ENCODE peak calls at places on chromosomes 3 and 15, in nine cellular contexts. One of them, this sample, is unnamed.

GRCh38 chr15:66864871-66865281 is 162.8 kb downstream of the SMAD6 start:
- DNase-seq in HS-27A: no peak
- DNase-seq in Ammon's horn: no peak
- DNase-seq in stimulated activated CD4-positive, alpha-beta T cell treated with anti-CD3 and anti-CD28 coated beads, Interleukin-4, amount 100 ng/mL, for 48 hours: no peak
- DNase-seq in NCI-H748 treated with DMSO at 0.1 percent for 48 hours: no peak
- DNase-seq in 8988T: no peak
- DNase-seq in activated gamma-delta T cell treated with Interleukin-2 at 50 U/mL for 16 hours: no peak
- DNase-seq in germinal center: no peak
- DNase-seq in MM.1S: no peak
- DNase-seq in this sample: no peak

GRCh38 chr15:91857772-91858171 is 4.3 kb downstream of the SLCO3A1 start:
- DNase-seq in stimulated activated CD4-positive, alpha-beta T cell treated with anti-CD3 and anti-CD28 coated beads, Interleukin-4, amount 100 ng/mL, for 48 hours: no peak
- DNase-seq in HS-27A: no peak
- DNase-seq in Ammon's horn: no peak
- DNase-seq in 8988T: no peak
- DNase-seq in activated gamma-delta T cell treated with Interleukin-2 at 50 U/mL for 16 hours: peak; percentile 19
- DNase-seq in MM.1S: peak; percentile 77
- DNase-seq in germinal center: peak; percentile 50
- DNase-seq in NCI-H748 treated with DMSO at 0.1 percent for 48 hours: peak; percentile 24
- DNase-seq in this sample: no peak

GRCh38 chr3:45986303-45986982 is 9.2 kb downstream of the FYCO1 start:
- DNase-seq in 8988T: no peak
- DNase-seq in NCI-H748 treated with DMSO at 0.1 percent for 48 hours: no peak
- DNase-seq in HS-27A: peak; percentile 74
- DNase-seq in MM.1S: no peak
- DNase-seq in activated gamma-delta T cell treated with Interleukin-2 at 50 U/mL for 16 hours: no peak
- DNase-seq in germinal center: no peak
- DNase-seq in Ammon's horn: no peak
- DNase-seq in stimulated activated CD4-positive, alpha-beta T cell treated with anti-CD3 and anti-CD28 coated beads, Interleukin-4, amount 100 ng/mL, for 48 hours: no peak
- DNase-seq in this sample: no peak

GRCh38 chr3:136193273-136194043 is 2.7 kb downstream of the MSL2 start:
- DNase-seq in HS-27A: no peak
- DNase-seq in Ammon's horn: no peak
- DNase-seq in 8988T: no peak
- DNase-seq in MM.1S: peak; percentile 34
- DNase-seq in activated gamma-delta T cell treated with Interleukin-2 at 50 U/mL for 16 hours: no peak
- DNase-seq in stimulated activated CD4-positive, alpha-beta T cell treated with anti-CD3 and anti-CD28 coated beads, Interleukin-4, amount 100 ng/mL, for 48 hours: no peak
- DNase-seq in germinal center: no peak
- DNase-seq in NCI-H748 treated with DMSO at 0.1 percent for 48 hours: no peak
- DNase-seq in this sample: no peak

GRCh38 chr3:112358311-112358780 is 25.4 kb downstream of the CD200 start:
- DNase-seq in Ammon's horn: no peak
- DNase-seq in stimulated activated CD4-positive, alpha-beta T cell treated with anti-CD3 and anti-CD28 coated beads, Interleukin-4, amount 100 ng/mL, for 48 hours: no peak
- DNase-seq in HS-27A: no peak
- DNase-seq in 8988T: no peak
- DNase-seq in MM.1S: no peak
- DNase-seq in germinal center: peak; percentile 4
- DNase-seq in activated gamma-delta T cell treated with Interleukin-2 at 50 U/mL for 16 hours: no peak
- DNase-seq in NCI-H748 treated with DMSO at 0.1 percent for 48 hours: no peak
- DNase-seq in this sample: no peak

GRCh38 chr3:46351646-46352045 is 2.3 kb upstream of the CCR2 start:
- DNase-seq in stimulated activated CD4-positive, alpha-beta T cell treated with anti-CD3 and anti-CD28 coated beads, Interleukin-4, amount 100 ng/mL, for 48 hours: no peak
- DNase-seq in germinal center: no peak
- DNase-seq in 8988T: no peak
- DNase-seq in MM.1S: no peak
- DNase-seq in NCI-H748 treated with DMSO at 0.1 percent for 48 hours: no peak
- DNase-seq in HS-27A: no peak
- DNase-seq in Ammon's horn: no peak
- DNase-seq in activated gamma-delta T cell treated with Interleukin-2 at 50 U/mL for 16 hours: no peak
- DNase-seq in this sample: no peak

GRCh38 chr15:41512512-41513281 is 930 bp downstream of the LTK start:
- DNase-seq in 8988T: no peak
- DNase-seq in HS-27A: no peak
- DNase-seq in Ammon's horn: no peak
- DNase-seq in activated gamma-delta T cell treated with Interleukin-2 at 50 U/mL for 16 hours: peak; percentile 16
- DNase-seq in stimulated activated CD4-positive, alpha-beta T cell treated with anti-CD3 and anti-CD28 coated beads, Interleukin-4, amount 100 ng/mL, for 48 hours: no peak
- DNase-seq in germinal center: peak; percentile 58
- DNase-seq in NCI-H748 treated with DMSO at 0.1 percent for 48 hours: no peak
- DNase-seq in MM.1S: no peak
- DNase-seq in this sample: no peak

GRCh38 chr3:28348286-28348636 is 260 bp upstream of the ZCWPW2 start:
- DNase-seq in stimulated activated CD4-positive, alpha-beta T cell treated with anti-CD3 and anti-CD28 coated beads, Interleukin-4, amount 100 ng/mL, for 48 hours: no peak
- DNase-seq in activated gamma-delta T cell treated with Interleukin-2 at 50 U/mL for 16 hours: no peak
- DNase-seq in germinal center: no peak
- DNase-seq in MM.1S: no peak
- DNase-seq in Ammon's horn: no peak
- DNase-seq in 8988T: no peak
- DNase-seq in NCI-H748 treated with DMSO at 0.1 percent for 48 hours: no peak
- DNase-seq in HS-27A: no peak
- DNase-seq in this sample: peak; percentile 32

GRCh38 chr3:62109534-62109933 is 263.8 kb downstream of the FEZF2 start:
- DNase-seq in Ammon's horn: no peak
- DNase-seq in stimulated activated CD4-positive, alpha-beta T cell treated with anti-CD3 and anti-CD28 coated beads, Interleukin-4, amount 100 ng/mL, for 48 hours: no peak
- DNase-seq in germinal center: no peak
- DNase-seq in NCI-H748 treated with DMSO at 0.1 percent for 48 hours: no peak
- DNase-seq in MM.1S: no peak
- DNase-seq in HS-27A: peak; percentile 82
- DNase-seq in activated gamma-delta T cell treated with Interleukin-2 at 50 U/mL for 16 hours: no peak
- DNase-seq in 8988T: peak; percentile 19
- DNase-seq in this sample: no peak

GRCh38 chr3:116111765-116112164 is 333.5 kb downstream of the LSAMP start:
- DNase-seq in Ammon's horn: no peak
- DNase-seq in NCI-H748 treated with DMSO at 0.1 percent for 48 hours: no peak
- DNase-seq in 8988T: no peak
- DNase-seq in activated gamma-delta T cell treated with Interleukin-2 at 50 U/mL for 16 hours: no peak
- DNase-seq in germinal center: no peak
- DNase-seq in MM.1S: no peak
- DNase-seq in stimulated activated CD4-positive, alpha-beta T cell treated with anti-CD3 and anti-CD28 coated beads, Interleukin-4, amount 100 ng/mL, for 48 hours: no peak
- DNase-seq in HS-27A: no peak
- DNase-seq in this sample: no peak

GRCh38 chr3:45211466-45212094 is 14.5 kb downstream of the TMEM158 start:
- DNase-seq in HS-27A: no peak
- DNase-seq in Ammon's horn: no peak
- DNase-seq in stimulated activated CD4-positive, alpha-beta T cell treated with anti-CD3 and anti-CD28 coated beads, Interleukin-4, amount 100 ng/mL, for 48 hours: no peak
- DNase-seq in 8988T: no peak
- DNase-seq in germinal center: no peak
- DNase-seq in NCI-H748 treated with DMSO at 0.1 percent for 48 hours: no peak
- DNase-seq in activated gamma-delta T cell treated with Interleukin-2 at 50 U/mL for 16 hours: no peak
- DNase-seq in MM.1S: no peak
- DNase-seq in this sample: no peak

GRCh38 chr3:72186485-72186864 is 401.5 kb upstream of the PROK2 start:
- DNase-seq in activated gamma-delta T cell treated with Interleukin-2 at 50 U/mL for 16 hours: no peak
- DNase-seq in Ammon's horn: no peak
- DNase-seq in MM.1S: no peak
- DNase-seq in stimulated activated CD4-positive, alpha-beta T cell treated with anti-CD3 and anti-CD28 coated beads, Interleukin-4, amount 100 ng/mL, for 48 hours: no peak
- DNase-seq in germinal center: no peak
- DNase-seq in HS-27A: no peak
- DNase-seq in NCI-H748 treated with DMSO at 0.1 percent for 48 hours: no peak
- DNase-seq in 8988T: no peak
- DNase-seq in this sample: no peak

GRCh38 chr15:81418891-81419290 is 44.9 kb upstream of the TMC3 start:
- DNase-seq in stimulated activated CD4-positive, alpha-beta T cell treated with anti-CD3 and anti-CD28 coated beads, Interleukin-4, amount 100 ng/mL, for 48 hours: no peak
- DNase-seq in NCI-H748 treated with DMSO at 0.1 percent for 48 hours: no peak
- DNase-seq in germinal center: no peak
- DNase-seq in activated gamma-delta T cell treated with Interleukin-2 at 50 U/mL for 16 hours: no peak
- DNase-seq in MM.1S: no peak
- DNase-seq in Ammon's horn: no peak
- DNase-seq in HS-27A: no peak
- DNase-seq in 8988T: no peak
- DNase-seq in this sample: no peak

GRCh38 chr3:40366203-40367162 is 20.5 kb upstream of the ENTPD3 start:
- DNase-seq in NCI-H748 treated with DMSO at 0.1 percent for 48 hours: no peak
- DNase-seq in Ammon's horn: peak; percentile 59
- DNase-seq in HS-27A: no peak
- DNase-seq in MM.1S: peak; percentile 70
- DNase-seq in stimulated activated CD4-positive, alpha-beta T cell treated with anti-CD3 and anti-CD28 coated beads, Interleukin-4, amount 100 ng/mL, for 48 hours: no peak
- DNase-seq in 8988T: no peak
- DNase-seq in germinal center: no peak
- DNase-seq in activated gamma-delta T cell treated with Interleukin-2 at 50 U/mL for 16 hours: no peak
- DNase-seq in this sample: no peak

GRCh38 chr15:101712078-101712477 is 12.2 kb downstream of the TARS3 start:
- DNase-seq in MM.1S: no peak
- DNase-seq in Ammon's horn: no peak
- DNase-seq in 8988T: no peak
- DNase-seq in HS-27A: no peak
- DNase-seq in stimulated activated CD4-positive, alpha-beta T cell treated with anti-CD3 and anti-CD28 coated beads, Interleukin-4, amount 100 ng/mL, for 48 hours: no peak
- DNase-seq in activated gamma-delta T cell treated with Interleukin-2 at 50 U/mL for 16 hours: no peak
- DNase-seq in germinal center: no peak
- DNase-seq in NCI-H748 treated with DMSO at 0.1 percent for 48 hours: no peak
- DNase-seq in this sample: no peak

GRCh38 chr15:60649845-60650548 is 171.1 kb upstream of the ICE2 start:
- DNase-seq in MM.1S: peak; percentile 88
- DNase-seq in HS-27A: no peak
- DNase-seq in Ammon's horn: no peak
- DNase-seq in 8988T: no peak
- DNase-seq in NCI-H748 treated with DMSO at 0.1 percent for 48 hours: no peak
- DNase-seq in activated gamma-delta T cell treated with Interleukin-2 at 50 U/mL for 16 hours: peak; percentile 31
- DNase-seq in germinal center: no peak
- DNase-seq in stimulated activated CD4-positive, alpha-beta T cell treated with anti-CD3 and anti-CD28 coated beads, Interleukin-4, amount 100 ng/mL, for 48 hours: peak; percentile 11
- DNase-seq in this sample: no peak

GRCh38 chr3:46959169-46959515 is 17.4 kb downstream of the CCDC12 start:
- DNase-seq in 8988T: no peak
- DNase-seq in stimulated activated CD4-positive, alpha-beta T cell treated with anti-CD3 and anti-CD28 coated beads, Interleukin-4, amount 100 ng/mL, for 48 hours: no peak
- DNase-seq in activated gamma-delta T cell treated with Interleukin-2 at 50 U/mL for 16 hours: peak; percentile 49
- DNase-seq in Ammon's horn: no peak
- DNase-seq in HS-27A: no peak
- DNase-seq in MM.1S: no peak
- DNase-seq in NCI-H748 treated with DMSO at 0.1 percent for 48 hours: no peak
- DNase-seq in germinal center: no peak
- DNase-seq in this sample: no peak

GRCh38 chr15:63535689-63536088 is 31.3 kb downstream of the USP3 start:
- DNase-seq in activated gamma-delta T cell treated with Interleukin-2 at 50 U/mL for 16 hours: no peak
- DNase-seq in 8988T: no peak
- DNase-seq in MM.1S: no peak
- DNase-seq in HS-27A: no peak
- DNase-seq in Ammon's horn: no peak
- DNase-seq in NCI-H748 treated with DMSO at 0.1 percent for 48 hours: no peak
- DNase-seq in germinal center: no peak
- DNase-seq in stimulated activated CD4-positive, alpha-beta T cell treated with anti-CD3 and anti-CD28 coated beads, Interleukin-4, amount 100 ng/mL, for 48 hours: no peak
- DNase-seq in this sample: no peak